ENCODE peak calls at places on chromosomes 6 and 20, in ten cellular contexts. N is IMR-90, D is PC-3, H is neural progenitor cell, O is GM12878, S is PC-9, Y is mammary epithelial cell, B is GM23338, F is OCI-LY7, C is H1. Q is an unnamed sample.

GRCh38 chr6:31620586-31621319 is at the start of gene PRRC2A:
- DNase-seq in N (peak; percentile 59), D (no peak), H (peak; percentile 90), O (no peak), S (no peak), Y (no peak), B (peak; percentile 91), F (peak; percentile 79), C (peak; percentile 43), Q (no peak)

GRCh38 chr6:41426438-41426851 is 91.0 kb downstream of the NCR2 start:
- DNase-seq in N (no peak), D (no peak), H (peak; percentile 61), O (no peak), S (no peak), Y (no peak), B (peak; percentile 81), F (peak; percentile 18), C (no peak), Q (no peak)

GRCh38 chr6:108260126-108260808 is 573 bp downstream of the SNX3 start:
- DNase-seq in N (peak; percentile 45), D (peak; percentile 45), H (peak; percentile 65), O (peak; percentile 25), S (peak; percentile 22), Y (peak; percentile 55), B (peak; percentile 69), F (peak; percentile 65), C (no peak), Q (no peak)

GRCh38 chr20:60046011-60046413 is 87.8 kb downstream of the CDH26 start:
- DNase-seq in N (peak; percentile 72), D (no peak), H (no peak), O (no peak), S (no peak), Y (no peak), B (no peak), F (no peak), C (no peak), Q (no peak)

GRCh38 chr20:25355866-25356265 is 34.8 kb downstream of the ABHD12 start:
- DNase-seq in N (no peak), D (no peak), H (no peak), O (no peak), S (no peak), Y (no peak), B (no peak), F (no peak), C (no peak), Q (no peak)

GRCh38 chr20:19027971-19028370 is 184.5 kb upstream of the SLC24A3 start:
- DNase-seq in N (no peak), D (no peak), H (no peak), O (no peak), S (no peak), Y (no peak), B (no peak), F (no peak), C (no peak), Q (no peak)

GRCh38 chr6:48826884-48827701 is 636.0 kb downstream of the MMUT start:
- DNase-seq in N (peak; percentile 97), D (peak; percentile 99), H (no peak), O (no peak), S (peak; percentile 89), Y (peak; percentile 100), B (no peak), F (no peak), C (no peak), Q (peak; percentile 100)

GRCh38 chr20:25336561-25337422 is 53.8 kb downstream of the ABHD12 start:
- DNase-seq in N (peak; percentile 35), D (peak; percentile 54), H (peak; percentile 35), O (no peak), S (no peak), Y (peak; percentile 76), B (peak; percentile 76), F (no peak), C (peak; percentile 38), Q (peak; percentile 21)

GRCh38 chr20:62702886-62703852 is 5.5 kb upstream of the NTSR1 start:
- DNase-seq in N (peak; percentile 94), D (peak; percentile 98), H (no peak), O (no peak), S (peak; percentile 79), Y (peak; percentile 89), B (no peak), F (no peak), C (no peak), Q (peak; percentile 68)
- H2AFZ ChIP-seq in N (peak overlapping the region; percentile 82), D (no peak overlapping the region), H (no peak overlapping the region), O (no peak overlapping the region), S (no peak overlapping the region), Y (peak overlapping the region; percentile 53), B (no peak overlapping the region), F (no peak overlapping the region), C (no peak overlapping the region), Q (peak overlapping the region; percentile 42)

GRCh38 chr6:43434441-43434840 is 7.1 kb downstream of the ABCC10 start:
- DNase-seq in N (no peak), D (no peak), H (no peak), O (no peak), S (no peak), Y (no peak), B (no peak), F (no peak), C (no peak), Q (no peak)

GRCh38 chr6:43434943-43435342 is 7.6 kb downstream of the ABCC10 start:
- DNase-seq in N (no peak), D (no peak), H (no peak), O (no peak), S (no peak), Y (no peak), B (no peak), F (no peak), C (no peak), Q (no peak)

GRCh38 chr6:43432009-43432945 is 4.9 kb downstream of the ABCC10 start:
- DNase-seq in N (no peak), D (no peak), H (no peak), O (no peak), S (no peak), Y (no peak), B (no peak), F (no peak), C (no peak), Q (no peak)

GRCh38 chr6:43433148-43433547 is 5.8 kb downstream of the ABCC10 start:
- DNase-seq in N (no peak), D (no peak), H (no peak), O (no peak), S (no peak), Y (no peak), B (no peak), F (no peak), C (no peak), Q (no peak)

DNA sequence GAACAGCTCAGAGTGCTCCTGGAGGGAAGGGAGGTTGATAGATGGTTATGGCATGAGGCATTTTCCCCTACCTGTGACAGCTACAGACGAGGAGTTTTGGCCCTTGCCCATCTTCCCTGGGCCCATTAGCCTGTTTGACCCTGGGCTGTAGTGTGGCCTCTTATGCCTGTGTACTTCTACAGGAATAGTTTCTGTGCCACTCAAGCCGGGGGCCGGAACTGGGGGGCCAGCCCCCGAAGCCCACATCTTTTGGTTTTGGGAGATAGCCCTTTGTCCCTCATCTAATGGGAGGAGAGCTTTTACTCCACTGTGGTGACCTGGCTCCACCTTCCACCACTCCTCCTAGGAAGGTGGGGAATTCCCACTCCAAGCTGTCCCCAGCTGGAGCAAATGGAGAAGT is 6.7 kb downstream of the ABCC10 start:
- DNase-seq in N (no peak), D (no peak), H (no peak), O (no peak), S (no peak), Y (no peak), B (no peak), F (no peak), C (no peak), Q (no peak)
- H3K4me2 ChIP-seq in N (no peak overlapping the region), D (no peak overlapping the region), H (no peak overlapping the region), O (no peak overlapping the region), S (no peak overlapping the region), Y (no peak overlapping the region), B (no peak overlapping the region), F (no peak overlapping the region), C (no peak overlapping the region), Q (no peak overlapping the region)

GRCh38 chr6:46733410-46733809 is 1.8 kb downstream of the PLA2G7 start:
- DNase-seq in N (no peak), D (no peak), H (no peak), O (no peak), S (no peak), Y (peak; percentile 26), B (no peak), F (no peak), C (no peak), Q (no peak)

GRCh38 chr6:46734867-46735719 is at the start of gene PLA2G7:
- DNase-seq in N (no peak), D (peak; percentile 69), H (peak; percentile 74), O (no peak), S (no peak), Y (peak; percentile 57), B (peak; percentile 78), F (no peak), C (no peak), Q (no peak)

GRCh38 chr6:46730918-46731461 is 4.2 kb downstream of the PLA2G7 start:
- DNase-seq in N (no peak), D (no peak), H (no peak), O (no peak), S (no peak), Y (no peak), B (no peak), F (no peak), C (no peak), Q (no peak)

GRCh38 chr6:46736913-46737312 is 1.7 kb upstream of the PLA2G7 start:
- DNase-seq in N (no peak), D (peak; percentile 29), H (no peak), O (no peak), S (no peak), Y (peak; percentile 40), B (no peak), F (no peak), C (no peak), Q (no peak)

GRCh38 chr6:46735720-46736031 is 501 bp upstream of the PLA2G7 start:
- DNase-seq in N (no peak), D (no peak), H (no peak), O (no peak), S (no peak), Y (no peak), B (no peak), F (no peak), C (no peak), Q (no peak)
- H2AFZ ChIP-seq in N (no peak overlapping the region), D (peak overlapping the region; percentile 94), H (peak overlapping the region; percentile 96), O (no peak overlapping the region), S (peak overlapping the region; percentile 92), Y (peak overlapping the region; percentile 98), B (peak overlapping the region; percentile 100), F (no peak overlapping the region), C (peak overlapping the region; percentile 74), Q (peak overlapping the region; percentile 74)

GRCh38 chr6:156398371-156398770 is 378.8 kb upstream of the ARID1B start:
- DNase-seq in N (no peak), D (no peak), H (no peak), O (no peak), S (no peak), Y (no peak), B (no peak), F (peak; percentile 57), C (no peak), Q (no peak)

GRCh38 chr6:156400487-156400886 is 376.7 kb upstream of the ARID1B start:
- DNase-seq in N (no peak), D (no peak), H (no peak), O (no peak), S (no peak), Y (no peak), B (no peak), F (no peak), C (no peak), Q (no peak)

GRCh38 chr6:156396068-156396771 is 381.0 kb upstream of the ARID1B start:
- DNase-seq in N (no peak), D (no peak), H (no peak), O (peak; percentile 63), S (no peak), Y (no peak), B (peak; percentile 21), F (peak; percentile 89), C (no peak), Q (no peak)

GRCh38 chr6:156395276-156395675 is 381.9 kb upstream of the ARID1B start:
- DNase-seq in N (no peak), D (peak; percentile 44), H (no peak), O (peak; percentile 38), S (no peak), Y (no peak), B (no peak), F (peak; percentile 95), C (no peak), Q (no peak)

GRCh38 chr6:156396791-156397418 is 380.3 kb upstream of the ARID1B start:
- DNase-seq in N (no peak), D (no peak), H (peak; percentile 56), O (no peak), S (no peak), Y (no peak), B (peak; percentile 63), F (peak; percentile 87), C (peak; percentile 10), Q (no peak)
- H3K4me2 ChIP-seq in N (no peak overlapping the region), D (no peak overlapping the region), H (peak overlapping the region; percentile 50), O (peak overlapping the region; percentile 90), S (no peak overlapping the region), Y (peak overlapping the region; percentile 46), B (peak overlapping the region; percentile 69), F (peak overlapping the region; percentile 95), C (peak overlapping the region; percentile 47), Q (peak overlapping the region; percentile 54)

Q was measured in keratinocyte.